ENCODE peak calls at places on chromosomes 7 and 10, in six cellular contexts. One of them, this sample, is unnamed.

GRCh38 chr7:151794508-151795167 is 82.3 kb downstream of the PRKAG2 start:
- DNase-seq in HTR-8/SVneo: peak; percentile 11
- DNase-seq in MM.1S: no peak
- DNase-seq in right atrium auricular region: no peak
- DNase-seq in T-helper 2 cell: no peak
- DNase-seq in OCI-LY7: no peak
- DNase-seq in this sample: no peak

GRCh38 chr7:30322656-30323355 is 38.4 kb downstream of the ZNRF2 start:
- DNase-seq in HTR-8/SVneo: no peak
- DNase-seq in MM.1S: peak; percentile 56
- DNase-seq in right atrium auricular region: no peak
- DNase-seq in T-helper 2 cell: no peak
- DNase-seq in OCI-LY7: peak; percentile 36
- DNase-seq in this sample: no peak

GRCh38 chr10:133458710-133459453 is 5.1 kb downstream of the SCART1 start:
- DNase-seq in HTR-8/SVneo: no peak
- DNase-seq in MM.1S: no peak
- DNase-seq in right atrium auricular region: peak; percentile 21
- DNase-seq in T-helper 2 cell: no peak
- DNase-seq in OCI-LY7: no peak
- DNase-seq in this sample: no peak

GRCh38 chr7:106317971-106318370 is 33.2 kb upstream of the NAMPT start:
- DNase-seq in HTR-8/SVneo: no peak
- DNase-seq in MM.1S: no peak
- DNase-seq in right atrium auricular region: no peak
- DNase-seq in T-helper 2 cell: no peak
- DNase-seq in OCI-LY7: no peak
- DNase-seq in this sample: no peak

GRCh38 chr7:69911337-69911736 is 313.1 kb downstream of the AUTS2 start:
- DNase-seq in HTR-8/SVneo: no peak
- DNase-seq in MM.1S: no peak
- DNase-seq in right atrium auricular region: no peak
- DNase-seq in T-helper 2 cell: no peak
- DNase-seq in OCI-LY7: peak; percentile 31
- DNase-seq in this sample: no peak

GRCh38 chr10:36003688-36004087 is 361.6 kb upstream of the FZD8 start:
- DNase-seq in HTR-8/SVneo: no peak
- DNase-seq in MM.1S: no peak
- DNase-seq in right atrium auricular region: no peak
- DNase-seq in T-helper 2 cell: no peak
- DNase-seq in OCI-LY7: no peak
- DNase-seq in this sample: no peak

GRCh38 chr10:43234471-43235041 is 32.3 kb downstream of the RASGEF1A start:
- DNase-seq in HTR-8/SVneo: no peak
- DNase-seq in MM.1S: no peak
- DNase-seq in right atrium auricular region: peak; percentile 50
- DNase-seq in T-helper 2 cell: no peak
- DNase-seq in OCI-LY7: no peak
- DNase-seq in this sample: no peak

GRCh38 chr7:13104128-13104527 is 416.7 kb downstream of the ARL4A start:
- DNase-seq in HTR-8/SVneo: no peak
- DNase-seq in MM.1S: no peak
- DNase-seq in right atrium auricular region: no peak
- DNase-seq in T-helper 2 cell: no peak
- DNase-seq in OCI-LY7: no peak
- DNase-seq in this sample: no peak

GRCh38 chr10:33886299-33886698 is 551.8 kb upstream of the NRP1 start:
- DNase-seq in HTR-8/SVneo: no peak
- DNase-seq in MM.1S: no peak
- DNase-seq in right atrium auricular region: no peak
- DNase-seq in T-helper 2 cell: no peak
- DNase-seq in OCI-LY7: no peak
- DNase-seq in this sample: no peak

GRCh38 chr7:150823484-150824126 is 23.0 kb downstream of the TMEM176A start:
- DNase-seq in HTR-8/SVneo: no peak
- DNase-seq in MM.1S: no peak
- DNase-seq in right atrium auricular region: no peak
- DNase-seq in T-helper 2 cell: no peak
- DNase-seq in OCI-LY7: no peak
- DNase-seq in this sample: no peak

GRCh38 chr10:102713483-102713813 is 749 bp downstream of the ARL3 start:
- DNase-seq in HTR-8/SVneo: no peak
- DNase-seq in MM.1S: no peak
- DNase-seq in right atrium auricular region: no peak
- DNase-seq in T-helper 2 cell: no peak
- DNase-seq in OCI-LY7: no peak
- DNase-seq in this sample: no peak

GRCh38 chr7:127874951-127875608 is 156.2 kb downstream of the LRRC4 start:
- DNase-seq in HTR-8/SVneo: no peak
- DNase-seq in MM.1S: no peak
- DNase-seq in right atrium auricular region: no peak
- DNase-seq in T-helper 2 cell: no peak
- DNase-seq in OCI-LY7: no peak
- DNase-seq in this sample: no peak

GRCh38 chr7:47521816-47522561 is 59.9 kb downstream of the TNS3 start:
- DNase-seq in HTR-8/SVneo: no peak
- DNase-seq in MM.1S: no peak
- DNase-seq in right atrium auricular region: no peak
- DNase-seq in T-helper 2 cell: no peak
- DNase-seq in OCI-LY7: no peak
- DNase-seq in this sample: no peak

GRCh38 chr7:153934629-153935028 is 117.6 kb upstream of the DPP6 start:
- DNase-seq in HTR-8/SVneo: no peak
- DNase-seq in MM.1S: peak; percentile 18
- DNase-seq in right atrium auricular region: no peak
- DNase-seq in T-helper 2 cell: no peak
- DNase-seq in OCI-LY7: no peak
- DNase-seq in this sample: no peak

GRCh38 chr7:55309040-55309991 is 55.8 kb upstream of the LANCL2 start:
- DNase-seq in HTR-8/SVneo: no peak
- DNase-seq in MM.1S: no peak
- DNase-seq in right atrium auricular region: no peak
- DNase-seq in T-helper 2 cell: peak; percentile 61
- DNase-seq in OCI-LY7: no peak
- DNase-seq in this sample: no peak

GRCh38 chr10:97919012-97919411 is 69.4 kb downstream of the GOLGA7B start:
- DNase-seq in HTR-8/SVneo: no peak
- DNase-seq in MM.1S: no peak
- DNase-seq in right atrium auricular region: no peak
- DNase-seq in T-helper 2 cell: no peak
- DNase-seq in OCI-LY7: no peak
- DNase-seq in this sample: no peak

GRCh38 chr10:114261116-114261515 is 22.1 kb downstream of the VWA2 start:
- DNase-seq in HTR-8/SVneo: peak; percentile 39
- DNase-seq in MM.1S: peak; percentile 13
- DNase-seq in right atrium auricular region: no peak
- DNase-seq in T-helper 2 cell: no peak
- DNase-seq in OCI-LY7: no peak
- DNase-seq in this sample: no peak

GRCh38 chr7:97107192-97107800 is 10.2 kb upstream of the SDHAF3 start:
- DNase-seq in HTR-8/SVneo: no peak
- DNase-seq in MM.1S: no peak
- DNase-seq in right atrium auricular region: no peak
- DNase-seq in T-helper 2 cell: no peak
- DNase-seq in OCI-LY7: no peak
- DNase-seq in this sample: no peak

GRCh38 chr10:21529236-21529910 is 3.9 kb upstream of the SKIDA1 start:
- DNase-seq in HTR-8/SVneo: no peak
- DNase-seq in MM.1S: no peak
- DNase-seq in right atrium auricular region: no peak
- DNase-seq in T-helper 2 cell: no peak
- DNase-seq in OCI-LY7: no peak
- DNase-seq in this sample: no peak

GRCh38 chr7:104207348-104207730 is 474 bp downstream of the ORC5 start:
- DNase-seq in HTR-8/SVneo: no peak
- DNase-seq in MM.1S: peak; percentile 24
- DNase-seq in right atrium auricular region: no peak
- DNase-seq in T-helper 2 cell: no peak
- DNase-seq in OCI-LY7: peak; percentile 27
- DNase-seq in this sample: no peak

GRCh38 chr7:27549621-27550020 is 113.1 kb downstream of the HIBADH start:
- DNase-seq in HTR-8/SVneo: no peak
- DNase-seq in MM.1S: no peak
- DNase-seq in right atrium auricular region: no peak
- DNase-seq in T-helper 2 cell: no peak
- DNase-seq in OCI-LY7: no peak
- DNase-seq in this sample: no peak

GRCh38 chr7:92767427-92767826 is 68.9 kb downstream of the CDK6 start:
- DNase-seq in HTR-8/SVneo: no peak
- DNase-seq in MM.1S: no peak
- DNase-seq in right atrium auricular region: no peak
- DNase-seq in T-helper 2 cell: no peak
- DNase-seq in OCI-LY7: no peak
- DNase-seq in this sample: no peak

GRCh38 chr7:25460426-25460825 is 232.1 kb upstream of the NPVF start:
- DNase-seq in HTR-8/SVneo: no peak
- DNase-seq in MM.1S: no peak
- DNase-seq in right atrium auricular region: no peak
- DNase-seq in T-helper 2 cell: no peak
- DNase-seq in OCI-LY7: no peak
- DNase-seq in this sample: no peak

GRCh38 chr7:47293884-47294568 is 287.9 kb downstream of the TNS3 start:
- DNase-seq in HTR-8/SVneo: no peak
- DNase-seq in MM.1S: no peak
- DNase-seq in right atrium auricular region: peak; percentile 58
- DNase-seq in T-helper 2 cell: no peak
- DNase-seq in OCI-LY7: no peak
- DNase-seq in this sample: no peak

GRCh38 chr10:74071151-74071550 is 73.2 kb downstream of the VCL start:
- DNase-seq in HTR-8/SVneo: peak; percentile 47
- DNase-seq in MM.1S: no peak
- DNase-seq in right atrium auricular region: no peak
- DNase-seq in T-helper 2 cell: no peak
- DNase-seq in OCI-LY7: no peak
- DNase-seq in this sample: peak; percentile 15

GRCh38 chr10:111481271-111482073 is 404.6 kb downstream of the ADRA2A start:
- DNase-seq in HTR-8/SVneo: no peak
- DNase-seq in MM.1S: no peak
- DNase-seq in right atrium auricular region: no peak
- DNase-seq in T-helper 2 cell: no peak
- DNase-seq in OCI-LY7: no peak
- DNase-seq in this sample: no peak

GRCh38 chr7:106339513-106340246 is 54.9 kb upstream of the NAMPT start:
- DNase-seq in HTR-8/SVneo: no peak
- DNase-seq in MM.1S: no peak
- DNase-seq in right atrium auricular region: no peak
- DNase-seq in T-helper 2 cell: no peak
- DNase-seq in OCI-LY7: no peak
- DNase-seq in this sample: no peak

GRCh38 chr7:94240902-94241301 is 153.8 kb upstream of the COL1A2 start:
- DNase-seq in HTR-8/SVneo: no peak
- DNase-seq in MM.1S: no peak
- DNase-seq in right atrium auricular region: no peak
- DNase-seq in T-helper 2 cell: no peak
- DNase-seq in OCI-LY7: no peak
- DNase-seq in this sample: no peak

GRCh38 chr10:69045441-69046300 is 42.2 kb upstream of the SRGN start:
- DNase-seq in HTR-8/SVneo: no peak
- DNase-seq in MM.1S: peak; percentile 76
- DNase-seq in right atrium auricular region: no peak
- DNase-seq in T-helper 2 cell: peak; percentile 14
- DNase-seq in OCI-LY7: no peak
- DNase-seq in this sample: no peak

GRCh38 chr7:158404031-158404761 is 183.4 kb downstream of the PTPRN2 start:
- DNase-seq in HTR-8/SVneo: no peak
- DNase-seq in MM.1S: no peak
- DNase-seq in right atrium auricular region: no peak
- DNase-seq in T-helper 2 cell: no peak
- DNase-seq in OCI-LY7: no peak
- DNase-seq in this sample: no peak

GRCh38 chr10:80057171-80057570 is 21.3 kb upstream of the TMEM254 start:
- DNase-seq in HTR-8/SVneo: no peak
- DNase-seq in MM.1S: no peak
- DNase-seq in right atrium auricular region: no peak
- DNase-seq in T-helper 2 cell: no peak
- DNase-seq in OCI-LY7: no peak
- DNase-seq in this sample: no peak

GRCh38 chr7:140160308-140160707 is 16.5 kb downstream of the KDM7A start:
- DNase-seq in HTR-8/SVneo: no peak
- DNase-seq in MM.1S: no peak
- DNase-seq in right atrium auricular region: no peak
- DNase-seq in T-helper 2 cell: no peak
- DNase-seq in OCI-LY7: no peak
- DNase-seq in this sample: no peak